ENCODE peak calls at places on chromosomes 11 and 22, in six cellular contexts. One of them, this sample, is unnamed.

GRCh38 chr11:2269601-2270321 is 627 bp downstream of the ASCL2 start:
- DNase-seq in stimulated activated CD4-positive, alpha-beta T cell treated with anti-CD3 and anti-CD28 coated beads, Interleukin-15, amount 100 ng/mL, for 1 hour: no peak
- DNase-seq in mesenchymal stem cell: peak
- DNase-seq in fibroblast of mammary gland: peak
- DNase-seq in CD4-positive, alpha-beta memory T cell: peak
- DNase-seq in stomach: peak
- DNase-seq in this sample: peak

GRCh38 chr11:19394525-19395016 is 153.8 kb upstream of the E2F8 start:
- DNase-seq in stimulated activated CD4-positive, alpha-beta T cell treated with anti-CD3 and anti-CD28 coated beads, Interleukin-15, amount 100 ng/mL, for 1 hour: no peak
- DNase-seq in mesenchymal stem cell: no peak
- DNase-seq in fibroblast of mammary gland: no peak
- DNase-seq in CD4-positive, alpha-beta memory T cell: no peak
- DNase-seq in stomach: no peak
- DNase-seq in this sample: no peak

GRCh38 chr11:109089144-109089543 is 332.8 kb upstream of the C11orf87 start:
- DNase-seq in stimulated activated CD4-positive, alpha-beta T cell treated with anti-CD3 and anti-CD28 coated beads, Interleukin-15, amount 100 ng/mL, for 1 hour: no peak
- DNase-seq in mesenchymal stem cell: no peak
- DNase-seq in fibroblast of mammary gland: no peak
- DNase-seq in CD4-positive, alpha-beta memory T cell: no peak
- DNase-seq in stomach: no peak
- DNase-seq in this sample: no peak

GRCh38 chr22:34885852-34886251 is 180.1 kb upstream of the ISX start:
- DNase-seq in stimulated activated CD4-positive, alpha-beta T cell treated with anti-CD3 and anti-CD28 coated beads, Interleukin-15, amount 100 ng/mL, for 1 hour: no peak
- DNase-seq in mesenchymal stem cell: no peak
- DNase-seq in fibroblast of mammary gland: no peak
- DNase-seq in CD4-positive, alpha-beta memory T cell: no peak
- DNase-seq in stomach: no peak
- DNase-seq in this sample: no peak

GRCh38 chr22:47933226-47933625 is 1170.8 kb downstream of the TBC1D22A start:
- DNase-seq in stimulated activated CD4-positive, alpha-beta T cell treated with anti-CD3 and anti-CD28 coated beads, Interleukin-15, amount 100 ng/mL, for 1 hour: no peak
- DNase-seq in mesenchymal stem cell: no peak
- DNase-seq in fibroblast of mammary gland: no peak
- DNase-seq in CD4-positive, alpha-beta memory T cell: no peak
- DNase-seq in stomach: no peak
- DNase-seq in this sample: no peak

GRCh38 chr11:128497057-128497957 is 90.1 kb downstream of the ETS1 start:
- DNase-seq in stimulated activated CD4-positive, alpha-beta T cell treated with anti-CD3 and anti-CD28 coated beads, Interleukin-15, amount 100 ng/mL, for 1 hour: no peak
- DNase-seq in mesenchymal stem cell: peak
- DNase-seq in fibroblast of mammary gland: peak
- DNase-seq in CD4-positive, alpha-beta memory T cell: no peak
- DNase-seq in stomach: no peak
- DNase-seq in this sample: no peak

GRCh38 chr11:69654660-69655478 is 13.9 kb downstream of the CCND1 start:
- DNase-seq in stimulated activated CD4-positive, alpha-beta T cell treated with anti-CD3 and anti-CD28 coated beads, Interleukin-15, amount 100 ng/mL, for 1 hour: no peak
- DNase-seq in mesenchymal stem cell: peak
- DNase-seq in fibroblast of mammary gland: peak
- DNase-seq in CD4-positive, alpha-beta memory T cell: no peak
- DNase-seq in stomach: no peak
- DNase-seq in this sample: no peak

GRCh38 chr11:72814831-72815618 is 814 bp downstream of the ATG16L2 start:
- DNase-seq in stimulated activated CD4-positive, alpha-beta T cell treated with anti-CD3 and anti-CD28 coated beads, Interleukin-15, amount 100 ng/mL, for 1 hour: no peak
- DNase-seq in mesenchymal stem cell: peak
- DNase-seq in fibroblast of mammary gland: peak
- DNase-seq in CD4-positive, alpha-beta memory T cell: peak
- DNase-seq in stomach: no peak
- DNase-seq in this sample: no peak

GRCh38 chr11:60345489-60345888 is 18.4 kb downstream of the MS4A6E start:
- DNase-seq in stimulated activated CD4-positive, alpha-beta T cell treated with anti-CD3 and anti-CD28 coated beads, Interleukin-15, amount 100 ng/mL, for 1 hour: no peak
- DNase-seq in mesenchymal stem cell: peak
- DNase-seq in fibroblast of mammary gland: no peak
- DNase-seq in CD4-positive, alpha-beta memory T cell: no peak
- DNase-seq in stomach: peak
- DNase-seq in this sample: peak

GRCh38 chr11:134272381-134273316 is 3.5 kb upstream of the GLB1L3 start:
- DNase-seq in stimulated activated CD4-positive, alpha-beta T cell treated with anti-CD3 and anti-CD28 coated beads, Interleukin-15, amount 100 ng/mL, for 1 hour: no peak
- DNase-seq in mesenchymal stem cell: peak
- DNase-seq in fibroblast of mammary gland: peak
- DNase-seq in CD4-positive, alpha-beta memory T cell: no peak
- DNase-seq in stomach: no peak
- DNase-seq in this sample: no peak

GRCh38 chr11:113286001-113286400 is 28.4 kb upstream of the TTC12 start:
- DNase-seq in stimulated activated CD4-positive, alpha-beta T cell treated with anti-CD3 and anti-CD28 coated beads, Interleukin-15, amount 100 ng/mL, for 1 hour: no peak
- DNase-seq in mesenchymal stem cell: no peak
- DNase-seq in fibroblast of mammary gland: no peak
- DNase-seq in CD4-positive, alpha-beta memory T cell: no peak
- DNase-seq in stomach: no peak
- DNase-seq in this sample: no peak

GRCh38 chr22:49657275-49657973 is 170.2 kb downstream of the BRD1 start:
- DNase-seq in stimulated activated CD4-positive, alpha-beta T cell treated with anti-CD3 and anti-CD28 coated beads, Interleukin-15, amount 100 ng/mL, for 1 hour: peak
- DNase-seq in mesenchymal stem cell: no peak
- DNase-seq in fibroblast of mammary gland: no peak
- DNase-seq in CD4-positive, alpha-beta memory T cell: peak
- DNase-seq in stomach: peak
- DNase-seq in this sample: peak

GRCh38 chr11:69650081-69650831 is 9.3 kb downstream of the CCND1 start:
- DNase-seq in stimulated activated CD4-positive, alpha-beta T cell treated with anti-CD3 and anti-CD28 coated beads, Interleukin-15, amount 100 ng/mL, for 1 hour: no peak
- DNase-seq in mesenchymal stem cell: no peak
- DNase-seq in fibroblast of mammary gland: no peak
- DNase-seq in CD4-positive, alpha-beta memory T cell: no peak
- DNase-seq in stomach: no peak
- DNase-seq in this sample: no peak

GRCh38 chr22:48222742-48223487 is 1460.5 kb downstream of the TBC1D22A start:
- DNase-seq in stimulated activated CD4-positive, alpha-beta T cell treated with anti-CD3 and anti-CD28 coated beads, Interleukin-15, amount 100 ng/mL, for 1 hour: no peak
- DNase-seq in mesenchymal stem cell: no peak
- DNase-seq in fibroblast of mammary gland: no peak
- DNase-seq in CD4-positive, alpha-beta memory T cell: no peak
- DNase-seq in stomach: no peak
- DNase-seq in this sample: peak

GRCh38 chr22:27445876-27446275 is 355.7 kb downstream of the MN1 start:
- DNase-seq in stimulated activated CD4-positive, alpha-beta T cell treated with anti-CD3 and anti-CD28 coated beads, Interleukin-15, amount 100 ng/mL, for 1 hour: no peak
- DNase-seq in mesenchymal stem cell: peak
- DNase-seq in fibroblast of mammary gland: no peak
- DNase-seq in CD4-positive, alpha-beta memory T cell: no peak
- DNase-seq in stomach: no peak
- DNase-seq in this sample: peak